ENCODE peak calls at places on chromosomes 5 and 9, in ten cellular contexts. O, D, L, X, Y, T, A, B, P and V are unnamed samples.

GRCh38 chr9:119289740-119290139 is 79.5 kb downstream of the BRINP1 start:
- DNase-seq in O (no peak), D (no peak), L (peak), X (peak), Y (peak), T (peak), A (peak), B (peak), P (peak), V (no peak)

GRCh38 chr5:172167893-172168292 is 20.1 kb downstream of the STK10 start:
- DNase-seq in O (no peak), D (no peak), L (no peak), X (no peak), Y (no peak), T (no peak), A (no peak), B (no peak), P (peak), V (no peak)

GRCh38 chr5:129698661-129699060 is 49.2 kb upstream of the MINAR2 start:
- DNase-seq in O (no peak), D (no peak), L (no peak), X (no peak), Y (no peak), T (no peak), A (no peak), B (no peak), P (no peak), V (no peak)

GRCh38 chr5:6595405-6595804 is 37.4 kb downstream of the NSUN2 start:
- DNase-seq in O (no peak), D (no peak), L (no peak), X (no peak), Y (no peak), T (no peak), A (no peak), B (no peak), P (no peak), V (no peak)

GRCh38 chr5:32092938-32093812 is 80.9 kb downstream of the GOLPH3 start:
- DNase-seq in O (peak), D (peak), L (no peak), X (peak), Y (peak), T (peak), A (peak), B (peak), P (peak), V (no peak)

GRCh38 chr9:10274983-10275382 is 337.8 kb downstream of the PTPRD start:
- DNase-seq in O (no peak), D (no peak), L (no peak), X (peak), Y (no peak), T (no peak), A (no peak), B (no peak), P (no peak), V (no peak)

GRCh38 chr5:73796164-73797141 is 170.5 kb downstream of the ARHGEF28 start:
- DNase-seq in O (no peak), D (peak), L (peak), X (peak), Y (no peak), T (peak), A (peak), B (peak), P (no peak), V (peak)

GRCh38 chr5:157801-158200 is 33.5 kb upstream of the LRRC14B start:
- DNase-seq in O (peak), D (no peak), L (no peak), X (no peak), Y (no peak), T (no peak), A (no peak), B (no peak), P (no peak), V (no peak)

GRCh38 chr9:107348836-107349235 is 65.8 kb downstream of the RAD23B start:
- DNase-seq in O (no peak), D (no peak), L (no peak), X (no peak), Y (no peak), T (no peak), A (no peak), B (no peak), P (no peak), V (no peak)

GRCh38 chr9:129570450-129571297 is 50.2 kb downstream of the C9orf50 start:
- DNase-seq in O (peak), D (no peak), L (no peak), X (peak), Y (no peak), T (peak), A (peak), B (peak), P (peak), V (peak)

GRCh38 chr5:66757219-66757833 is 161.1 kb downstream of the MAST4 start:
- DNase-seq in O (no peak), D (peak), L (no peak), X (peak), Y (peak), T (peak), A (peak), B (peak), P (peak), V (peak)

GRCh38 chr9:92671323-92671722 is 1.4 kb upstream of the IPPK start:
- DNase-seq in O (no peak), D (peak), L (peak), X (peak), Y (no peak), T (peak), A (peak), B (no peak), P (no peak), V (no peak)

GRCh38 chr5:149675467-149676201 is 54.5 kb upstream of the PPARGC1B start:
- DNase-seq in O (no peak), D (no peak), L (no peak), X (no peak), Y (no peak), T (no peak), A (no peak), B (peak), P (no peak), V (no peak)

GRCh38 chr5:159844267-159844666 is 72.0 kb upstream of the ADRA1B start:
- DNase-seq in O (no peak), D (no peak), L (no peak), X (no peak), Y (no peak), T (no peak), A (no peak), B (no peak), P (no peak), V (no peak)

GRCh38 chr9:90724880-90725279 is 76.7 kb upstream of the SYK start:
- DNase-seq in O (no peak), D (no peak), L (no peak), X (no peak), Y (no peak), T (no peak), A (no peak), B (no peak), P (no peak), V (no peak)

GRCh38 chr9:3827175-3827574 is 301.4 kb upstream of the RFX3 start:
- DNase-seq in O (no peak), D (no peak), L (no peak), X (no peak), Y (peak), T (no peak), A (no peak), B (peak), P (no peak), V (no peak)

GRCh38 chr9:88280816-88281382 is 107.3 kb upstream of the SPIN1 start:
- DNase-seq in O (no peak), D (no peak), L (no peak), X (peak), Y (no peak), T (peak), A (peak), B (no peak), P (peak), V (no peak)

GRCh38 chr5:96509313-96509712 is 76.3 kb upstream of the PCSK1 start:
- DNase-seq in O (no peak), D (no peak), L (no peak), X (peak), Y (no peak), T (peak), A (no peak), B (no peak), P (no peak), V (no peak)

GRCh38 chr9:94941211-94941875 is 214.8 kb downstream of the AOPEP start:
- DNase-seq in O (no peak), D (no peak), L (no peak), X (no peak), Y (no peak), T (peak), A (no peak), B (no peak), P (no peak), V (no peak)

GRCh38 chr5:64767959-64768357 is 533 bp downstream of the SREK1IP1 start:
- DNase-seq in O (no peak), D (no peak), L (no peak), X (peak), Y (no peak), T (peak), A (peak), B (no peak), P (peak), V (no peak)

GRCh38 chr5:39757121-39757520 is 332.3 kb upstream of the DAB2 start:
- DNase-seq in O (no peak), D (no peak), L (no peak), X (peak), Y (no peak), T (peak), A (no peak), B (no peak), P (no peak), V (no peak)

GRCh38 chr9:75964431-75964830 is 74.0 kb downstream of the PCSK5 start:
- DNase-seq in O (no peak), D (no peak), L (no peak), X (no peak), Y (no peak), T (peak), A (no peak), B (no peak), P (no peak), V (no peak)

GRCh38 chr5:136195971-136196577 is 3.1 kb upstream of the SMIM32 start:
- DNase-seq in O (peak), D (no peak), L (no peak), X (no peak), Y (no peak), T (peak), A (no peak), B (no peak), P (no peak), V (no peak)

GRCh38 chr5:88245241-88245892 is 23.3 kb downstream of the TMEM161B start:
- DNase-seq in O (no peak), D (no peak), L (no peak), X (no peak), Y (no peak), T (no peak), A (no peak), B (no peak), P (no peak), V (no peak)

GRCh38 chr9:95785209-95785608 is 90.3 kb upstream of the ERCC6L2 start:
- DNase-seq in O (no peak), D (no peak), L (no peak), X (no peak), Y (no peak), T (peak), A (no peak), B (no peak), P (no peak), V (no peak)

GRCh38 chr9:135926402-135927194 is 19.3 kb upstream of the CAMSAP1 start:
- DNase-seq in O (no peak), D (no peak), L (no peak), X (peak), Y (peak), T (peak), A (peak), B (peak), P (no peak), V (no peak)

GRCh38 chr9:97571664-97572063 is 61.5 kb downstream of the TSTD2 start:
- DNase-seq in O (peak), D (no peak), L (no peak), X (no peak), Y (no peak), T (no peak), A (no peak), B (no peak), P (no peak), V (no peak)

GRCh38 chr9:36148652-36149051 is 12.1 kb downstream of the GLIPR2 start:
- DNase-seq in O (peak), D (peak), L (peak), X (peak), Y (peak), T (peak), A (peak), B (peak), P (no peak), V (peak)

GRCh38 chr5:141510160-141510559 is 21.3 kb downstream of the PCDHGC5 start:
- DNase-seq in O (no peak), D (no peak), L (no peak), X (no peak), Y (no peak), T (no peak), A (no peak), B (no peak), P (no peak), V (no peak)

GRCh38 chr5:95959051-95959963 is 2.3 kb downstream of the ELL2 start:
- DNase-seq in O (no peak), D (no peak), L (no peak), X (no peak), Y (no peak), T (peak), A (peak), B (no peak), P (peak), V (no peak)

GRCh38 chr5:53109041-53109435 is 519 bp downstream of the MOCS2 start:
- DNase-seq in O (no peak), D (no peak), L (no peak), X (peak), Y (no peak), T (no peak), A (no peak), B (no peak), P (peak), V (no peak)

GRCh38 chr5:165187815-165188214 is 1682.4 kb downstream of the MAT2B start:
- DNase-seq in O (no peak), D (no peak), L (no peak), X (no peak), Y (no peak), T (no peak), A (no peak), B (no peak), P (no peak), V (no peak)

GRCh38 chr5:168852329-168852728 is 273.2 kb upstream of the PANK3 start:
- DNase-seq in O (no peak), D (no peak), L (no peak), X (no peak), Y (no peak), T (no peak), A (no peak), B (no peak), P (no peak), V (no peak)

GRCh38 chr9:75889577-75889976 is 896 bp upstream of the PCSK5 start:
- DNase-seq in O (no peak), D (no peak), L (no peak), X (no peak), Y (no peak), T (no peak), A (no peak), B (no peak), P (no peak), V (no peak)

GRCh38 chr9:138023394-138024124 is 146.0 kb downstream of the CACNA1B start:
- DNase-seq in O (peak), D (no peak), L (no peak), X (no peak), Y (peak), T (no peak), A (no peak), B (peak), P (peak), V (no peak)

GRCh38 chr9:138021251-138022056 is 143.9 kb downstream of the CACNA1B start:
- DNase-seq in O (peak), D (no peak), L (no peak), X (no peak), Y (peak), T (no peak), A (no peak), B (peak), P (no peak), V (no peak)

GRCh38 chr9:138022756-138023393 is 145.3 kb downstream of the CACNA1B start:
- DNase-seq in O (peak), D (no peak), L (no peak), X (no peak), Y (peak), T (no peak), A (no peak), B (peak), P (peak), V (no peak)

GRCh38 chr9:138020795-138021182 is 143.2 kb downstream of the CACNA1B start:
- DNase-seq in O (peak), D (no peak), L (no peak), X (no peak), Y (no peak), T (no peak), A (no peak), B (no peak), P (no peak), V (no peak)

GRCh38 chr9:138022121-138022741 is 144.6 kb downstream of the CACNA1B start:
- DNase-seq in O (peak), D (no peak), L (peak), X (no peak), Y (peak), T (no peak), A (no peak), B (peak), P (peak), V (no peak)
- TF ChIP-seq CTCF in O (no peak), D (peak), L (peak), X (peak), Y (no peak), T (no peak), A (peak), B (no peak), P (peak), V (no peak)

DNA sequence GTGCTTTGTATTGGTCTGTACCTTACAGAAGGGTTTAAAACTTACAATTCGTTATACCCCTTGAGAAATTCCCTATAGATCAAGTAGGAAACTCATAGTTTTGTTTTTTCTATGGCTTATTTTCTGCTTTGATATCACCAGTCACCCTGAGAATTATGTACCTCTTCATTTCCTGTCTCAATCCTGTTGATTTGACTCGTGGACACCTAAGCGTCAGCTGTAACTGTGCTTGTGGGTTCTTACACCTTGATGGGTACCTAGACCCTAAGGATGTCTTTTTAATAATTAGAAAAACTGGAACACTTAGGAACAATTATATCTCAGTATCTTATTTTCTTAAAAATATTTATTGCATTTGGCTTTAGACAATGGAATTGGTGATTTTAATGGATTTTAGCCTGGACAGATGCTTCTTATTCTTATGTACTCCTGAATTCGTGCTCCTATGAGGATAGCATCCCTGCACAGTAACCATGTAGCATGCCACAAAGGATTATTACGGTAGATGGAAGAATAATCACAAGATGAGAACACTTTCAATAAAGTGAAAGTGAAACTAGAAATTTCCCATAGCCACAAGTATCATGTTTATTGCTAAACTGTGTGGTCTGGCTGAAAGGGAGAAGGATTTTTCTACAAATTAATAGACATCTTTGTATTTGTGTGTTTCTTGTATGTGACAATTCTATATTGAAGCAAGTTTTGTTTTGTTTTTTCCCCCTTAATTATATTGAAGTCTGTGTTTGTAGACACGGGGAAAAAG is 1920.3 kb upstream of the WWC1 start:
- DNase-seq in O (no peak), D (no peak), L (no peak), X (peak), Y (no peak), T (no peak), A (no peak), B (no peak), P (no peak), V (no peak)
- H3K4me3 ChIP-seq in O (peak), D (no peak), L (no peak), X (peak), Y (peak), T (peak), A (peak), B (peak), P (no peak), V (no peak)

GRCh38 chr5:113336975-113337374 is 97.8 kb downstream of the TSSK1B start:
- DNase-seq in O (no peak), D (no peak), L (no peak), X (peak), Y (no peak), T (peak), A (peak), B (no peak), P (peak), V (no peak)
- TF ChIP-seq CTCF in O (no peak), D (peak), L (peak), X (peak), Y (no peak), T (peak), A (peak), B (no peak), P (peak), V (peak)

GRCh38 chr5:42772265-42772993 is 15.8 kb downstream of the CCDC152 start:
- DNase-seq in O (no peak), D (no peak), L (no peak), X (no peak), Y (no peak), T (peak), A (no peak), B (no peak), P (no peak), V (no peak)
- H3K4me3 ChIP-seq in O (no peak), D (no peak), L (no peak), X (no peak), Y (peak), T (no peak), A (no peak), B (no peak), P (no peak), V (no peak)

DNA sequence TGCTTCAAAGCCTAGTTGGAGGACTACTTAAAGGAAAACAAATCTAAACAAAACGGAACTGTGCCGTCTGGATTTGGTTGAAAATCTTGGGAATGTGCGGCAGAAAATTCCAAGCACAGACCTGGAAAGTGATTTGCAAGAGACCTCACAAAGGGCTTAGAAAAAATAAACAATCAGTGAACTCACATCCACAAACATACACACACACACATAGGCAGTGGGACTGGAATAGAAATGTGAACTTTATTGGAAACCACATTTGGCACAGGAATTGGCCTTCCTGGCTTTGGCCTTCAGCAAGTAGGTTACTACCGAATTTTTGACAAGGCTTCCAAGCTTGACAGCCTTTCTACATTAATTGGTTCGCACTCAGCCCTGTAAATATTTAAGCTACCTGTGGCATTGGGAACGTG is 235.3 kb upstream of the SLC24A2 start:
- DNase-seq in O (no peak), D (no peak), L (no peak), X (peak), Y (no peak), T (peak), A (no peak), B (no peak), P (peak), V (no peak)
- TF ChIP-seq CTCF in O (no peak), D (no peak), L (no peak), X (no peak), Y (no peak), T (no peak), A (no peak), B (no peak), P (no peak), V (no peak)

DNA sequence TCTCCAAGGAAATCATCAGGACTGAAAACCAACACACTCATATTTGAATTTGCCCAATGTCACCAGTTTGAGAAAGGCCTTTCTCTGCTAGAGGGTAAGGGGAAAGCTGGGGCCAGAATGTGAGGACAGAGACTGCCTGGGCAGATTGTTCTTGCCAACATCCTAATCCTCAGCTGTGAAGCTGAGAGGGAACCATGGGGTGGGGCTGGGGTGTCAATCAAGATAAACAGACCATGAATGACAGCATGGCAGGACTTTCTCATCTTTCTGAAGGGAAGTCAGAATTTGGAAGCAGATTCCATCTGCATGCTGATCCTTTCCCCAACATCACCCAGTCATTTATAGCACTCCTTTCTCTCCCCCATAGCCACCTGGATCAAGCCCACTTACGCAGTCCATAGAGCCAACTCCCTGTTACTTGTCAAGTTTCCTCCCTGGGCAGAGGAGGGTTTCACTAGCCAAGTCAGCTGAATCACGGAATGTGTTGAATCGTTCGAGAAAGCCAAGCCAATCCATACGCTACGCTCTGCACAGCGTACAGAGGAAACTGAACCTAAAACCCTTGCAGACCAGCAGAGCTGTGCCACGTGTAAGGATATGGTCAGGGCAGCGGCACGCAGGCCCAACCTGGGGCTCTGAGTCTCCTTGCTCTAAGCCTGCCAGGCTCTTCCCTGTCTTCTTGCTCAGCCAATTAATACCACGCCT is 14.9 kb downstream of the GLDC start:
- DNase-seq in O (no peak), D (no peak), L (no peak), X (no peak), Y (no peak), T (no peak), A (no peak), B (no peak), P (peak), V (no peak)
- H3K4me3 ChIP-seq in O (no peak), D (no peak), L (no peak), X (no peak), Y (no peak), T (no peak), A (no peak), B (no peak), P (no peak), V (no peak)